ENCODE peak calls at places on chromosomes 11 and 22, in four cellular contexts. D, V, A and T are unnamed samples.

GRCh38 chr11:117097567-117098268 is 510 bp downstream of the SIK3 start:
- DNase-seq in D (no peak), A (no peak), V (peak), T (peak)

GRCh38 chr11:20114588-20114987 is 45.7 kb downstream of the DBX1 start:
- DNase-seq in V (no peak), D (no peak), A (no peak), T (no peak)

GRCh38 chr22:19514831-19515565 is 9.2 kb downstream of the CLDN5 start:
- DNase-seq in A (peak), V (no peak), D (no peak), T (peak)

GRCh38 chr22:39932918-39933649 is 27.1 kb upstream of the TMA7B start:
- DNase-seq in A (no peak), V (peak), D (no peak), T (no peak)

GRCh38 chr11:83472831-83473230 is 186.7 kb upstream of the CCDC90B start:
- DNase-seq in V (no peak), A (no peak), D (no peak), T (no peak)

GRCh38 chr22:46352691-46353386 is 17.3 kb downstream of the TRMU start:
- DNase-seq in A (peak), V (no peak), D (no peak), T (no peak)

GRCh38 chr22:37353839-37354238 is 71.5 kb downstream of the CYTH4 start:
- DNase-seq in V (no peak), A (no peak), D (no peak), T (no peak)

GRCh38 chr11:38498721-38499120 is 1900.7 kb upstream of the RAG2 start:
- DNase-seq in A (no peak), D (no peak), V (no peak), T (no peak)

GRCh38 chr11:87851234-87851633 is 324.0 kb downstream of the RAB38 start:
- DNase-seq in A (no peak), D (no peak), V (no peak), T (no peak)

GRCh38 chr11:2677127-2677526 is 22.7 kb downstream of the KCNQ1OT1 start:
- DNase-seq in D (no peak), V (no peak), A (no peak), T (no peak)

GRCh38 chr22:45318558-45319318 is 9.0 kb downstream of the FAM118A start:
- DNase-seq in D (peak), A (no peak), V (no peak), T (no peak)

GRCh38 chr22:45319319-45319675 is 9.6 kb downstream of the FAM118A start:
- DNase-seq in A (no peak), D (peak), V (no peak), T (no peak)

GRCh38 chr11:28058333-28058732 is 49.6 kb downstream of the KIF18A start:
- DNase-seq in D (no peak), A (no peak), V (no peak), T (no peak)

GRCh38 chr11:120182790-120183491 is 27.9 kb upstream of the OAF start:
- DNase-seq in A (peak), D (peak), V (peak), T (peak)
- TF ChIP-seq CTCF in A (peak), D (no peak), V (peak), T (peak)

GRCh38 chr11:71448257-71449161 is at the start of gene DHCR7:
- DNase-seq in A (peak), D (peak), V (peak), T (peak)
- TF ChIP-seq CTCF in A (no peak), D (no peak), V (no peak), T (peak)

GRCh38 chr11:79160786-79161403 is 279.9 kb downstream of the TENM4 start:
- DNase-seq in A (no peak), D (no peak), V (peak), T (no peak)
- TF ChIP-seq CTCF in A (peak), D (no peak), V (peak), T (peak)

DNA sequence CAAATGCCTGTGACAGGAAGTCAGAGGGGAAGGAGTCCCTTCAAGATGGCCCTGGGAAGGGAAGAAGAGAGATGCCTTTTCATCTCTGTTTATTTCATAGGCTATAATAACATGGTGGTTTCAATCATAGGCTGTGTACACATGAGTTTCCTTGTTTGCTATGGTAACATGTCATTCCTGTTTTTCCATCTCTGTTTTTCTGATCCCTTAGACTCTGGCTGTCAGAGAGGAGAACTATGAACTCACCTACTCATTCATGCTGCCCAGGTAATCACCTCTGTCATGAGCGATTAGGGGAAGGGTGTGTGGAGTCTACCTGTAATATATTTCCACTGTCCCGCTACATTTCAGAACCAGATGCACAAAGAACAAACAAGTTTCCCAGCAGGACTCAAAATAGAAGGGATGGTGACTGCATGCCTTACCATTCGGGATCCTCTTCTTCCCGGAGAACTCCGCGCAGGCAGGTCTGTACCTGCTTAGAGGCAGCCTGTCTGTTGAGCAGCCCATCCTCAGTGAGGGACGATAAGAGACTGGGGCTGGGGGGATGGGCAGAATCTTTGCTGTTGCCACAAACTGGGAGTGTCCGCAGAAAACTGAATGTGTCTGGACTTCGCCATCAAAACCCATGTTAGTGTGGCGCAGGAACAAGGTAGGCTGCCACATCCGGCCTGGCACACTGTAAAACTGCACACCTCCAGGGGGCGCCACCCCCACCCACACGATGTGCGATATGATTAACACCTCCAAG is 7.1 kb upstream of the PEX26 start:
- DNase-seq in A (peak), D (no peak), V (no peak), T (no peak)
- TF ChIP-seq CTCF in A (peak), D (no peak), V (peak), T (peak)

GRCh38 chr11:74171630-74172465 is 759 bp downstream of the PPME1 start:
- DNase-seq in D (no peak), A (no peak), V (no peak), T (no peak)

GRCh38 chr11:74169736-74170458 is 905 bp downstream of the C2CD3 start:
- DNase-seq in V (no peak), A (no peak), D (no peak), T (no peak)

GRCh38 chr11:74175923-74176322 is 4.8 kb downstream of the PPME1 start:
- DNase-seq in A (no peak), V (no peak), D (no peak), T (no peak)

GRCh38 chr11:74168838-74169237 is 2.0 kb downstream of the C2CD3 start:
- DNase-seq in A (no peak), V (no peak), D (no peak), T (no peak)

DNA sequence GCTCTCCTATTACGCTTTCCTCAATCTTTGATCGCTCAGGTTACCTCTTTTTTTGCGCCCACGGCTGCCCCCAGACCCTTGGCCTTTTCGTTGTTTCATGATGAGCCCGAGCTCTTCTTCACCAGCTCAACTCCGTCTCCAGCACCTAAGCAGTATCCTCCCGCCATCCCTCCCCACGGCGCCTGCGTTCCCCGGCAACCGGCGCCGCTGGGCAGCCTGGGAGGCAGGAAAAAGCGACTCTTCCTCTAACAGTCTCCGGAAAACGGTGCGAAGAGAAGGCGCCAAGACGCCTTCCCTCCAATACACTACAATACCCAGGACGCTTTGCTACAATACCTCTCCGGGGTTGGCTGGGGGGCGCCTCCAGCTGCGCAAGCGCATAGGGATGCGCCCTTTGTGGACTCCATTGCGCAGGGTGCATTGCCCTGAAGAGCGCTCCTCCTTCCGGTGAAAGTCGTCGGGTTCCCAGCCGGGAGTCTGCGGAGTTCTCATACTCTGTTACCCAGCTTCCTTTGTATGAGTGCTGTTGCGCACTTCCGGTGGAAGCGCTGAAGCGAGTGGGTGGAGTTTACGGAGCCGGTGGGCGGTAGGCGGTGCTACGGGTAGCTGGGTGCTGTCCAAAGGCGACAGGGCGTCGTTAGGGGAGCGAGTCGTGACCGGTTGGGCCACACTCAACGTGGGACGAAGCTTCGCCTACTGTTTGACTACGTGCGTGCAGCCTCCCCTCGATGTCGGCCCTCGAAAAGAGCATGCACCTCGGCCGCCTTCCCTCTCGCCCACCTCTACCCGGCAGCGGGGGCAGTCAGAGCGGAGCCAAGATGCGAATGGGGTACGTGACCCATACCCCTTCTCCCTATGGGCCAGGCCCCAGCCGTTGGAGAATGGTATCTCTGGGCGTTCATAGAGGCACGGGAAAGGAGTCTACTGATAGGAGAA is at the start of the genes C2CD3 and PPME1:
- DNase-seq in A (peak), D (peak), V (peak), T (peak)
- TF ChIP-seq CTCF in A (peak), D (peak), V (no peak), T (peak)

GRCh38 chr11:114846040-114846791 is 167.9 kb downstream of the NXPE2 start:
- DNase-seq in A (no peak), V (no peak), D (no peak), T (no peak)
- TF ChIP-seq CTCF in A (no peak), V (no peak), D (no peak), T (no peak)

DNA sequence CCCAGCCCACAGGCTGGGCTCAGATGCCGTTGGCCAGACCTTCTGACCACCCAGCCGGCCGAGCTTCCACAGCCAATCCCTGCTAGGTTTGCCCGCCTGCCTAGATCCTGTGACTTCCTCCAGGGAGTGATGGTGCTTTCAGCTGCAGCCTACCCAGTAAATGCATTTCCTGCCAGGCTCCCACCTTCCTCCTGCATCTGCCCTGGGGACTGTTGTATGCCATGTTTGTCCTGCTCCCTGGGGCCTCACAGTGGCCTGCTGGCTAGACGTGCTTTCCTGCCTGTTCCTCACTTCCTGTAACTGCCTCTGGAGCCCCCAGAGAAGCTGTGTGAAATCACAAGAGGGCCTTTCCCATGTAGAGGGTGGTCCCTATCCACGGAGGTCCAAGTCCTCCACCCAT is 86.2 kb downstream of the GALNT18 start:
- DNase-seq in D (no peak), V (no peak), A (no peak), T (no peak)
- TF ChIP-seq CTCF in D (no peak), V (no peak), A (no peak), T (no peak)

GRCh38 chr11:69594481-69594880 is 46.5 kb upstream of the CCND1 start:
- DNase-seq in A (no peak), D (no peak), V (no peak), T (no peak)

GRCh38 chr11:69601346-69601975 is 39.5 kb upstream of the CCND1 start:
- DNase-seq in V (no peak), A (no peak), D (no peak), T (no peak)

GRCh38 chr11:69595805-69596665 is 44.9 kb upstream of the CCND1 start:
- DNase-seq in D (no peak), A (no peak), V (no peak), T (no peak)

GRCh38 chr11:69599502-69599901 is 41.5 kb upstream of the CCND1 start:
- DNase-seq in A (no peak), V (no peak), D (no peak), T (no peak)

DNA sequence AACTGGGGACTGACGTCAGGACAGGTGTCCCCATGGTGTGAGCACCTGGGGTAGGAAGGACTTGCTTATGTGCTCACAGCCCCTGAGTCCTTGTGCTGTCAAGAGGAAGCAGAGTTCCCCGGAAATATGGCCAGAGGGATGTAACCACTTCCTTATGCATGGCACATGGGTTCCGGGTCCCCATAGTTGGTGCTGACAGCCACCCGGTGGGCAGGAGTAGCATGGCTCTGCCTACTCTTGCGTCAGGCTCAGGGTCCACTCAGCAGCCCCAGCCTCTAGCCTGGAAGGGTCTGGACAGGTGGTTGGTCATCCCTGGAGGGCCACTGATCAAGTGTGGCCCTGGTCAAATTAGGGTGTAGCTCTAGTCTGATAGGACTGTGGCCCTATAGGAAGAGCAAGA is 42.8 kb upstream of the CCND1 start:
- DNase-seq in D (no peak), A (no peak), V (no peak), T (no peak)
- TF ChIP-seq CTCF in D (no peak), A (peak), V (no peak), T (peak)